ENCODE peak calls at places on chromosomes 2 and 18, in ten cellular contexts. O is neural progenitor cell, M is K562, N is H9, H is adipocyte, D is SK-N-SH, F is endodermal cell, T is IMR-90, V is mammary epithelial cell, L is neuronal stem cell. Z is an unnamed sample.

GRCh38 chr18:48589797-48590519 is 51.1 kb downstream of the CTIF start:
- DNase-seq in O (no peak), M (no peak), N (no peak), H (no peak), D (peak), F (no peak), T (no peak), V (no peak), L (no peak), Z (no peak)

GRCh38 chr2:222982010-222982908 is 69.7 kb upstream of the KCNE4 start:
- DNase-seq in O (peak), M (no peak), N (peak), H (peak), D (peak), F (peak), T (peak), V (peak), L (peak), Z (peak)

GRCh38 chr2:226903179-226903578 is 67.3 kb downstream of the RHBDD1 start:
- DNase-seq in O (no peak), M (no peak), N (no peak), H (peak), D (no peak), F (no peak), T (peak), V (peak), L (no peak), Z (no peak)

GRCh38 chr2:24207359-24207758 is 32.5 kb downstream of the FAM228A start:
- DNase-seq in O (no peak), M (no peak), N (no peak), H (no peak), D (no peak), F (no peak), T (no peak), V (no peak), L (no peak), Z (no peak)

GRCh38 chr18:45920367-45920766 is 46.8 kb downstream of the EPG5 start:
- DNase-seq in O (no peak), M (no peak), N (no peak), H (peak), D (peak), F (no peak), T (peak), V (peak), L (no peak), Z (peak)

GRCh38 chr2:102368461-102369109 is 13.0 kb downstream of the IL18R1 start:
- DNase-seq in O (no peak), M (no peak), N (no peak), H (no peak), D (no peak), F (no peak), T (no peak), V (no peak), L (no peak), Z (no peak)

GRCh38 chr2:134917219-134917957 is 1.2 kb upstream of the CCNT2 start:
- DNase-seq in O (peak), M (no peak), N (no peak), H (no peak), D (no peak), F (peak), T (no peak), V (no peak), L (peak), Z (peak)

GRCh38 chr18:39453882-39454281 is 1888.3 kb upstream of the CELF4 start:
- DNase-seq in O (no peak), M (no peak), N (no peak), H (peak), D (no peak), F (peak), T (peak), V (peak), L (no peak), Z (no peak)

GRCh38 chr18:76462326-76462694 is 32.7 kb downstream of the ZNF516 start:
- DNase-seq in O (no peak), M (peak), N (no peak), H (no peak), D (no peak), F (peak), T (no peak), V (no peak), L (no peak), Z (no peak)

GRCh38 chr2:68357608-68358337 is 7.3 kb upstream of the PLEK start:
- DNase-seq in O (peak), M (peak), N (peak), H (peak), D (peak), F (peak), T (peak), V (peak), L (peak), Z (no peak)

GRCh38 chr2:190100298-190100697 is 37.8 kb upstream of the MSTN start:
- DNase-seq in O (no peak), M (no peak), N (no peak), H (no peak), D (no peak), F (no peak), T (no peak), V (no peak), L (no peak), Z (no peak)

GRCh38 chr2:25168256-25169072 is at the start of gene POMC:
- DNase-seq in O (peak), M (no peak), N (peak), H (peak), D (peak), F (peak), T (peak), V (peak), L (no peak), Z (peak)

GRCh38 chr2:225466891-225467604 is 67.5 kb downstream of the NYAP2 start:
- DNase-seq in O (no peak), M (peak), N (no peak), H (no peak), D (no peak), F (no peak), T (no peak), V (peak), L (no peak), Z (no peak)

GRCh38 chr18:79848294-79848578 is 50.5 kb downstream of the KCNG2 start:
- DNase-seq in O (no peak), M (no peak), N (no peak), H (no peak), D (no peak), F (no peak), T (no peak), V (no peak), L (no peak), Z (no peak)

GRCh38 chr18:79496978-79497637 is 101.4 kb downstream of the NFATC1 start:
- DNase-seq in O (no peak), M (no peak), N (no peak), H (peak), D (no peak), F (no peak), T (peak), V (no peak), L (no peak), Z (peak)

GRCh38 chr18:3250237-3251107 is 2.9 kb downstream of the MYL12A start:
- DNase-seq in O (no peak), M (no peak), N (no peak), H (peak), D (no peak), F (no peak), T (peak), V (peak), L (no peak), Z (no peak)

GRCh38 chr18:78636260-78636659 is 343.4 kb upstream of the SALL3 start:
- DNase-seq in O (no peak), M (no peak), N (no peak), H (no peak), D (no peak), F (no peak), T (no peak), V (no peak), L (no peak), Z (no peak)

GRCh38 chr2:178285287-178285615 is 90.9 kb downstream of the OSBPL6 start:
- DNase-seq in O (no peak), M (no peak), N (no peak), H (peak), D (no peak), F (no peak), T (no peak), V (no peak), L (no peak), Z (no peak)

GRCh38 chr2:156537147-156537546 is 101.0 kb downstream of the GPD2 start:
- DNase-seq in O (no peak), M (no peak), N (no peak), H (peak), D (no peak), F (no peak), T (peak), V (no peak), L (no peak), Z (no peak)

GRCh38 chr2:172109256-172109655 is 6.6 kb upstream of the DLX2 start:
- DNase-seq in O (no peak), M (no peak), N (no peak), H (no peak), D (no peak), F (no peak), T (no peak), V (no peak), L (no peak), Z (no peak)

GRCh38 chr2:159506179-159506578 is 110.2 kb downstream of the BAZ2B start:
- DNase-seq in O (no peak), M (no peak), N (no peak), H (no peak), D (no peak), F (no peak), T (no peak), V (no peak), L (no peak), Z (no peak)

GRCh38 chr2:215396595-215397313 is 39.1 kb downstream of the FN1 start:
- DNase-seq in O (no peak), M (no peak), N (no peak), H (peak), D (no peak), F (no peak), T (peak), V (no peak), L (no peak), Z (no peak)

GRCh38 chr2:239230318-239231052 is 170.3 kb downstream of the HDAC4 start:
- DNase-seq in O (no peak), M (no peak), N (no peak), H (no peak), D (no peak), F (no peak), T (no peak), V (no peak), L (no peak), Z (no peak)

GRCh38 chr2:224362094-224362493 is 39.8 kb downstream of the FAM124B start:
- DNase-seq in O (no peak), M (no peak), N (no peak), H (no peak), D (no peak), F (no peak), T (no peak), V (no peak), L (no peak), Z (no peak)

GRCh38 chr2:224354631-224355211 is 47.2 kb downstream of the FAM124B start:
- DNase-seq in O (no peak), M (no peak), N (no peak), H (no peak), D (no peak), F (no peak), T (no peak), V (no peak), L (no peak), Z (no peak)

GRCh38 chr2:224360801-224361251 is 41.1 kb downstream of the FAM124B start:
- DNase-seq in O (no peak), M (no peak), N (no peak), H (peak), D (no peak), F (no peak), T (no peak), V (peak), L (no peak), Z (no peak)

GRCh38 chr2:224359569-224359968 is 42.3 kb downstream of the FAM124B start:
- DNase-seq in O (peak), M (peak), N (peak), H (no peak), D (peak), F (peak), T (no peak), V (no peak), L (no peak), Z (no peak)

GRCh38 chr2:224357098-224357901 is 44.6 kb downstream of the FAM124B start:
- DNase-seq in O (peak), M (peak), N (peak), H (peak), D (peak), F (peak), T (peak), V (peak), L (peak), Z (no peak)
- H3K9ac ChIP-seq in O (no peak), M (no peak), N (no peak), H (no peak), D (no peak), F (no peak), T (no peak), V (no peak), L (no peak), Z (no peak)

DNA sequence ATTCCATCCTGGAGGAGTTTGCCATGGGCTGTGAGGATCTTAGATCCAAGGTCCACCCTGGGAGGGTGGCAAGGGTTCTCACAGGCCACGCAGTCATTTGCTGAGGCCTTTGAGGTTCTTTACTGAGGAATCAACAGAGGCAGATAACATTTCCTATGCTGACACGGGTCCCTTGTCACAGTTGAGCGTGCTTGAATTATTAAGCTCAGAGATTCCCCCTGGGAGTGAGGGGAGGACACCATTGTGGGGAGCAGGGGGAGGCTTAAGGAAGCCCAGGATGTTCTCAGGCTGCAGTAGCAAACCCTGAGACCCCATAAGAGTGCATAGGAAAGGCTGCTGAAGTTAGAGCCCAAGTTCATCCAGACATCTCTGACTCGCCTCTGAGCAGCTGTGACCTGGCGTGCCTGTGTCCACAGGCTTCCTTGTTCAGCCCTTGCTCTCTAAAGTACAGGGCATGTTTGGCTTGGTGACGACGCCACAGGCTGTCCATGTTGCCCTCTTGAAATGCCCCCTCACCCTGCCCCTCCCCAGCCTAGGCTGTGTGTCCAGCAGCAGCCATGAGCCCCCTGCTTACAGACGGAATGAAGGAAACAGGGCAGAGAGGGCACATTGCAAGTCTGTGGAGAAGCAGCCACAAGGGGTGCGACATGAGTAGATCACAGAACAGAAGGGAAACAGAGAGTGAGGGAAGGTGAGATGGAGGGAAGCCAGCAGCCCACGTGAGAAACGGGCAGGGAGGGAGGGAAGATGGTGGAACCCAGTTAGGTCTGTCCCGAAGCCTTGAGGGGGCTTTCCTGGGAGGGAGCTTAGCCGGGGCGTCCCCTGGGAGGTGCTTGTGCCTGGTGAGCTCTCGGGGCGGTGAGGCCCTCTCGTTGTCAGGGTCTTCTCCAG is 34.0 kb downstream of the NAPG start:
- DNase-seq in O (no peak), M (no peak), N (peak), H (no peak), D (peak), F (peak), T (peak), V (no peak), L (no peak), Z (no peak)
- H3K9ac ChIP-seq in O (no peak), M (no peak), N (no peak), H (peak), D (no peak), F (no peak), T (no peak), V (no peak), L (peak), Z (peak)

DNA sequence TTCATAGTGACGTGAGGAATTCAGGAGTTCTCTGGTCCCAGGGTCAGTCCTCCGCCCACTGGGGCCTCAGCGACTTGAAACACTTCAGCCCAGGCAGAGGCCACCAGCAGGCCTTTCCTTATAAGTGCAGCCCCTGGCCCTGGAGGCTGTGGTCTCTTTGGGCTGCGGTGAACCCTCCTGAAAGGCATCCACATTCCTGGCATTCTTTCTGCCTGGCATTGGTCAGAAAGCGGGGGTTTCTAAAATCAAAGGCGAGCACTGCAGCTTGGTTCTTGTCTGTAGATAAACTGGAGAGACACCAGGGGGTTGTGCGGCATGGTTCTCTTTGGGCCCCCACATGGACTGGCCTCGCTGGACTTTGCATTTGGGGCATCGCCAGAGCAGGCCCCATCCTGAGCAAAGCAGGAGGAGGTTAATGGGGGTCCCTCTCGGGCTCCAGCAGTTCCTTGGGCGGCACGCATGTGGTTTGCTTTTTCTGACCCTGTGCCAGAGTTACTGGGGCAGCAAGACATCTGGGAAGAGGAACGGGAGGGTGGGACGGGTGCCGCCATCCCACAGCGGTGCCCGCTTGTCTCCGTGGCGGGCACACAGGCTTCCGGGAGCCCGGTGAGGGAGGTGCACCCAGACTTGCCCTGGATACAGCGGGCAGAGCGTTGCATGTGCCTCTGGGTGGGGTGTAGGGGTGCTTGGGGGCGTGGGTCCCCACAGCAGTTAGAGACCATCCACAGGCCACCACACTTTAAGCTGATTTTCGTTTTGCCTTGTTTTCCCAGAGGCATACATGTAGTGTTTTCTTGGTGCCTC is 44.9 kb downstream of the SH3BP4 start:
- DNase-seq in O (peak), M (no peak), N (peak), H (peak), D (no peak), F (peak), T (peak), V (no peak), L (peak), Z (peak)
- H3K9ac ChIP-seq in O (no peak), M (no peak), N (no peak), H (no peak), D (peak), F (no peak), T (peak), V (no peak), L (no peak), Z (peak)

GRCh38 chr2:15897431-15898098 is 42.8 kb upstream of the MYCN start:
- DNase-seq in O (no peak), M (no peak), N (no peak), H (no peak), D (no peak), F (no peak), T (no peak), V (no peak), L (no peak), Z (no peak)

GRCh38 chr2:15899327-15899612 is 41.1 kb upstream of the MYCN start:
- DNase-seq in O (no peak), M (no peak), N (no peak), H (no peak), D (no peak), F (no peak), T (no peak), V (no peak), L (no peak), Z (no peak)

GRCh38 chr2:15894459-15895144 is 45.7 kb upstream of the MYCN start:
- DNase-seq in O (no peak), M (no peak), N (no peak), H (no peak), D (no peak), F (no peak), T (no peak), V (no peak), L (no peak), Z (no peak)

GRCh38 chr2:15895615-15896500 is 44.5 kb upstream of the MYCN start:
- DNase-seq in O (peak), M (no peak), N (no peak), H (no peak), D (no peak), F (no peak), T (no peak), V (no peak), L (no peak), Z (no peak)

DNA sequence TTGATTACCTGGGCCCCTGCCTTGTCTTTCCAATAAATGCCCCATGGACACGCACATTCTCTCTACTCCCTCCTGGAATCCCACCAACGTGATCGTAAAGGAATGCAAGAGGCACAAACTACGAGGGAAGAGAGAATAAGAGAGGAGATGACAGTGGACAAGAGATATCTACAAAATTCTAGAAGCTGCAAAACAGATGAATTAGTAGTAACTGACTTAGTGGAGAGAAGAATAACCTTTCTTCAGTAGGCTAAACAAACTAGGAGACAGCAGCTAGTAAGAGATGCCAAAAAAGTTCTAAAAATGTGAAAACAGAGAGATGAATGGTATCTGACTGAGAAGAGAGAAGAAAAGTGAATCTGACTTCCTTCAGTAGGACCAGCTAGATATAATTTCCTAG is 43.5 kb upstream of the MYCN start:
- DNase-seq in O (no peak), M (no peak), N (no peak), H (no peak), D (no peak), F (no peak), T (no peak), V (no peak), L (no peak), Z (no peak)
- H3K9ac ChIP-seq in O (no peak), M (no peak), N (no peak), H (no peak), D (no peak), F (no peak), T (no peak), V (no peak), L (no peak), Z (no peak)

GRCh38 chr2:46298272-46298521 is 990 bp downstream of the EPAS1 start:
- DNase-seq in O (no peak), M (no peak), N (no peak), H (peak), D (no peak), F (no peak), T (no peak), V (no peak), L (no peak), Z (no peak)
- H3K9ac ChIP-seq in O (no peak), M (peak), N (no peak), H (peak), D (peak), F (no peak), T (peak), V (peak), L (peak), Z (peak)

Z was measured in kidney.